ENCODE peak calls at places on chromosomes 16 and 17, in four cellular contexts. One of them, this sample, is unnamed.

GRCh38 chr16:13517856-13518255 is 402.1 kb upstream of the ERCC4 start:
- DNase-seq in ovary: no peak
- DNase-seq in breast epithelium: no peak
- DNase-seq in prostate gland: no peak
- DNase-seq in this sample: no peak

GRCh38 chr16:55491691-55492090 is 12.7 kb downstream of the MMP2 start:
- DNase-seq in ovary: no peak
- DNase-seq in breast epithelium: no peak
- DNase-seq in prostate gland: no peak
- DNase-seq in this sample: peak; percentile 86

GRCh38 chr16:56793504-56793903 is 63.6 kb downstream of the NUP93 start:
- DNase-seq in ovary: no peak
- DNase-seq in breast epithelium: no peak
- DNase-seq in prostate gland: no peak
- DNase-seq in this sample: no peak

GRCh38 chr17:10683853-10684252 is 13.5 kb downstream of the SCO1 start:
- DNase-seq in ovary: no peak
- DNase-seq in breast epithelium: no peak
- DNase-seq in prostate gland: no peak
- DNase-seq in this sample: no peak

GRCh38 chr16:88759245-88759975 is 25.6 kb downstream of the PIEZO1 start:
- DNase-seq in ovary: peak; percentile 71
- DNase-seq in breast epithelium: no peak
- DNase-seq in prostate gland: peak; percentile 82
- DNase-seq in this sample: no peak

GRCh38 chr16:73878616-73879015 is 418.0 kb upstream of the PSMD7 start:
- DNase-seq in ovary: no peak
- DNase-seq in breast epithelium: no peak
- DNase-seq in prostate gland: peak; percentile 10
- DNase-seq in this sample: no peak

GRCh38 chr16:57559075-57559790 is 16.8 kb downstream of the ADGRG5 start:
- DNase-seq in ovary: no peak
- DNase-seq in breast epithelium: peak; percentile 27
- DNase-seq in prostate gland: no peak
- DNase-seq in this sample: no peak

GRCh38 chr17:82823004-82823403 is 16.8 kb downstream of the ZNF750 start:
- DNase-seq in ovary: peak; percentile 13
- DNase-seq in breast epithelium: no peak
- DNase-seq in prostate gland: no peak
- DNase-seq in this sample: no peak

GRCh38 chr16:84229421-84229820 is 10.4 kb downstream of the KCNG4 start:
- DNase-seq in ovary: no peak
- DNase-seq in breast epithelium: no peak
- DNase-seq in prostate gland: no peak
- DNase-seq in this sample: no peak

GRCh38 chr16:72455743-72456659 is 284.0 kb upstream of the PMFBP1 start:
- DNase-seq in ovary: no peak
- DNase-seq in breast epithelium: no peak
- DNase-seq in prostate gland: peak; percentile 13
- DNase-seq in this sample: no peak

GRCh38 chr17:691423-691822 is 23.2 kb downstream of the VPS53 start:
- DNase-seq in ovary: no peak
- DNase-seq in breast epithelium: no peak
- DNase-seq in prostate gland: no peak
- DNase-seq in this sample: no peak

GRCh38 chr17:49581645-49581992 is 5.9 kb downstream of the NXPH3 start:
- DNase-seq in ovary: no peak
- DNase-seq in breast epithelium: no peak
- DNase-seq in prostate gland: no peak
- DNase-seq in this sample: no peak

GRCh38 chr17:75551276-75551675 is 25.8 kb downstream of the LLGL2 start:
- DNase-seq in ovary: no peak
- DNase-seq in breast epithelium: no peak
- DNase-seq in prostate gland: no peak
- DNase-seq in this sample: no peak

GRCh38 chr16:81073560-81074330 is 3.3 kb downstream of the C16orf46 start:
- DNase-seq in ovary: no peak
- DNase-seq in breast epithelium: no peak
- DNase-seq in prostate gland: no peak
- DNase-seq in this sample: no peak

GRCh38 chr17:36877774-36878173 is 59.5 kb upstream of the LHX1 start:
- DNase-seq in ovary: no peak
- DNase-seq in breast epithelium: no peak
- DNase-seq in prostate gland: no peak
- DNase-seq in this sample: no peak

DNA sequence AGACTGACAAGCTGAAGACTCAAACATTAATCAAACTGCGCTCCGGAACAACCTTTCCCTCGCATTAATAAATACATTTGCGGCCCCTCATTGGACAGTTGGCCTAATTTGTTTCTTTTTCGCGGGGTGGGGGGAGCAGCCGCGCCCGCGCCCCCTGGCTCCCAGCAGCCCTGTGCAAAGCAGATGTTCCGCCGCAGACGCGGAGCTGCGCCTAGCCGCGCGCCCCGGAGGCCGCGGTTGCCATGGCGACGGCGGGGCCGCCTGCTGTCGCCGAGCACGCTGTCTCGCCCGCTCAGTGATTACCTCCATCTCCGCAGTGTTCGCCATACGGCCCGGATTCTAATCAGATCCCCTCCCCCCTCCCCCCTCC is 25.5 kb downstream of the COPZ2 start:
- DNase-seq in ovary: no peak
- DNase-seq in breast epithelium: no peak
- DNase-seq in prostate gland: no peak
- DNase-seq in this sample: no peak
- TF ChIP-seq CTCF in ovary: no peak
- TF ChIP-seq CTCF in breast epithelium: no peak
- TF ChIP-seq CTCF in prostate gland: no peak
- TF ChIP-seq CTCF in this sample: no peak

GRCh38 chr16:89867918-89868317 is 5.5 kb upstream of the TCF25 start:
- DNase-seq in ovary: no peak
- DNase-seq in breast epithelium: no peak
- DNase-seq in prostate gland: no peak
- DNase-seq in this sample: no peak
- H3K4me3 ChIP-seq in ovary: no peak overlapping the region
- H3K4me3 ChIP-seq in breast epithelium: no peak overlapping the region
- H3K4me3 ChIP-seq in prostate gland: no peak overlapping the region
- H3K4me3 ChIP-seq in this sample: no peak overlapping the region

GRCh38 chr17:13085578-13085977 is 67.8 kb upstream of the ELAC2 start:
- DNase-seq in ovary: no peak
- DNase-seq in breast epithelium: no peak
- DNase-seq in prostate gland: no peak
- DNase-seq in this sample: no peak
- TF ChIP-seq POLR2A in ovary: no peak
- TF ChIP-seq POLR2A in breast epithelium: no peak
- TF ChIP-seq POLR2A in prostate gland: no peak
- TF ChIP-seq POLR2A in this sample: no peak

GRCh38 chr17:64157669-64158180 is 27.8 kb upstream of the ERN1 start:
- DNase-seq in ovary: no peak
- DNase-seq in breast epithelium: no peak
- DNase-seq in prostate gland: no peak
- DNase-seq in this sample: no peak
- TF ChIP-seq CTCF in ovary: no peak
- TF ChIP-seq CTCF in breast epithelium: no peak
- TF ChIP-seq CTCF in prostate gland: no peak
- TF ChIP-seq CTCF in this sample: no peak

This sample was measured in lower leg skin.